ENCODE peak calls at places on chromosomes 11 and 22, in seven cellular contexts. One of them, this sample, is unnamed.

GRCh38 chr11:10116588-10116987 is 177.4 kb downstream of the SBF2 start:
- DNase-seq in psoas muscle: no peak
- DNase-seq in colonic mucosa: no peak
- DNase-seq in K562: no peak
- DNase-seq in lung: no peak
- DNase-seq in pancreas: no peak
- DNase-seq in fibroblast of lung: no peak
- DNase-seq in this sample: no peak

GRCh38 chr22:34798605-34799004 is 267.4 kb upstream of the ISX start:
- DNase-seq in lung: no peak
- DNase-seq in fibroblast of lung: no peak
- DNase-seq in K562: no peak
- DNase-seq in pancreas: no peak
- DNase-seq in psoas muscle: no peak
- DNase-seq in colonic mucosa: no peak
- DNase-seq in this sample: no peak

GRCh38 chr11:17014321-17014773 is at the start of gene PLEKHA7:
- DNase-seq in fibroblast of lung: no peak
- DNase-seq in psoas muscle: no peak
- DNase-seq in pancreas: peak; percentile 34
- DNase-seq in K562: peak; percentile 48
- DNase-seq in colonic mucosa: peak; percentile 45
- DNase-seq in lung: no peak
- DNase-seq in this sample: peak; percentile 2

GRCh38 chr11:70502677-70503076 is 104.3 kb downstream of the CTTN start:
- DNase-seq in pancreas: no peak
- DNase-seq in K562: no peak
- DNase-seq in fibroblast of lung: no peak
- DNase-seq in colonic mucosa: no peak
- DNase-seq in lung: no peak
- DNase-seq in psoas muscle: no peak
- DNase-seq in this sample: peak; percentile 21

GRCh38 chr11:107040447-107041444 is 22.5 kb upstream of the GUCY1A2 start:
- DNase-seq in fibroblast of lung: peak; percentile 84
- DNase-seq in lung: no peak
- DNase-seq in colonic mucosa: no peak
- DNase-seq in K562: no peak
- DNase-seq in pancreas: no peak
- DNase-seq in psoas muscle: no peak
- DNase-seq in this sample: no peak

GRCh38 chr22:44389181-44389580 is 76.4 kb upstream of the SHISAL1 start:
- DNase-seq in K562: no peak
- DNase-seq in psoas muscle: peak; percentile 4
- DNase-seq in colonic mucosa: no peak
- DNase-seq in fibroblast of lung: no peak
- DNase-seq in pancreas: no peak
- DNase-seq in lung: no peak
- DNase-seq in this sample: no peak

GRCh38 chr11:124535552-124536232 is 7.8 kb downstream of the OR8B12 start:
- DNase-seq in pancreas: no peak
- DNase-seq in fibroblast of lung: peak; percentile 3
- DNase-seq in lung: no peak
- DNase-seq in K562: no peak
- DNase-seq in colonic mucosa: no peak
- DNase-seq in psoas muscle: peak; percentile 16
- DNase-seq in this sample: no peak

GRCh38 chr11:19848219-19848618 is 135.6 kb downstream of the NAV2 start:
- DNase-seq in psoas muscle: no peak
- DNase-seq in pancreas: no peak
- DNase-seq in colonic mucosa: no peak
- DNase-seq in lung: no peak
- DNase-seq in K562: no peak
- DNase-seq in fibroblast of lung: no peak
- DNase-seq in this sample: no peak

GRCh38 chr11:71223081-71223405 is 29.3 kb downstream of the SHANK2 start:
- DNase-seq in colonic mucosa: no peak
- DNase-seq in K562: no peak
- DNase-seq in fibroblast of lung: no peak
- DNase-seq in psoas muscle: no peak
- DNase-seq in pancreas: no peak
- DNase-seq in lung: no peak
- DNase-seq in this sample: no peak

GRCh38 chr11:133835258-133836075 is 9.8 kb downstream of the SPATA19 start:
- DNase-seq in pancreas: no peak
- DNase-seq in colonic mucosa: no peak
- DNase-seq in K562: no peak
- DNase-seq in fibroblast of lung: peak; percentile 50
- DNase-seq in lung: peak; percentile 34
- DNase-seq in psoas muscle: no peak
- DNase-seq in this sample: no peak

GRCh38 chr11:121067453-121067852 is 33.6 kb upstream of the TECTA start:
- DNase-seq in psoas muscle: no peak
- DNase-seq in lung: no peak
- DNase-seq in pancreas: no peak
- DNase-seq in colonic mucosa: no peak
- DNase-seq in fibroblast of lung: peak; percentile 76
- DNase-seq in K562: no peak
- DNase-seq in this sample: no peak

GRCh38 chr11:44625759-44626523 is 60.5 kb downstream of the CD82 start:
- DNase-seq in pancreas: no peak
- DNase-seq in K562: no peak
- DNase-seq in fibroblast of lung: no peak
- DNase-seq in psoas muscle: no peak
- DNase-seq in colonic mucosa: peak; percentile 9
- DNase-seq in lung: peak; percentile 27
- DNase-seq in this sample: no peak

GRCh38 chr22:20021196-20022181 is 579 bp downstream of the TANGO2 start:
- DNase-seq in pancreas: peak; percentile 51
- DNase-seq in lung: peak; percentile 64
- DNase-seq in K562: peak; percentile 91
- DNase-seq in fibroblast of lung: peak; percentile 27
- DNase-seq in colonic mucosa: peak; percentile 47
- DNase-seq in psoas muscle: peak; percentile 72
- DNase-seq in this sample: no peak

GRCh38 chr22:21952586-21953571 is at the start of gene PPM1F:
- DNase-seq in lung: peak; percentile 87
- DNase-seq in pancreas: peak; percentile 78
- DNase-seq in psoas muscle: peak; percentile 88
- DNase-seq in colonic mucosa: peak; percentile 84
- DNase-seq in K562: peak; percentile 100
- DNase-seq in fibroblast of lung: peak; percentile 61
- DNase-seq in this sample: peak; percentile 86

GRCh38 chr22:50399751-50400331 is 56.7 kb downstream of the PPP6R2 start:
- DNase-seq in pancreas: no peak
- DNase-seq in psoas muscle: peak; percentile 46
- DNase-seq in fibroblast of lung: no peak
- DNase-seq in lung: peak; percentile 42
- DNase-seq in K562: peak; percentile 24
- DNase-seq in colonic mucosa: peak; percentile 41
- DNase-seq in this sample: peak; percentile 9

GRCh38 chr11:67631427-67631826 is 1.7 kb upstream of the NUDT8 start:
- DNase-seq in lung: no peak
- DNase-seq in pancreas: peak; percentile 32
- DNase-seq in psoas muscle: no peak
- DNase-seq in K562: no peak
- DNase-seq in fibroblast of lung: no peak
- DNase-seq in colonic mucosa: peak; percentile 65
- DNase-seq in this sample: no peak

GRCh38 chr22:44408227-44409192 is 89.5 kb downstream of the RTL6 start:
- DNase-seq in colonic mucosa: no peak
- DNase-seq in fibroblast of lung: no peak
- DNase-seq in pancreas: no peak
- DNase-seq in lung: no peak
- DNase-seq in psoas muscle: no peak
- DNase-seq in K562: no peak
- DNase-seq in this sample: no peak

GRCh38 chr22:38657248-38657909 is 941 bp downstream of the CBY1 start:
- DNase-seq in fibroblast of lung: peak; percentile 20
- DNase-seq in K562: no peak
- DNase-seq in colonic mucosa: peak; percentile 38
- DNase-seq in psoas muscle: no peak
- DNase-seq in pancreas: peak; percentile 23
- DNase-seq in lung: no peak
- DNase-seq in this sample: peak; percentile 59

GRCh38 chr22:45709866-45710265 is 38.2 kb downstream of the ATXN10 start:
- DNase-seq in lung: no peak
- DNase-seq in psoas muscle: no peak
- DNase-seq in colonic mucosa: no peak
- DNase-seq in pancreas: no peak
- DNase-seq in K562: no peak
- DNase-seq in fibroblast of lung: peak; percentile 28
- DNase-seq in this sample: no peak

GRCh38 chr22:38181453-38182200 is at the start of gene PLA2G6:
- DNase-seq in fibroblast of lung: peak; percentile 99
- DNase-seq in lung: peak; percentile 99
- DNase-seq in colonic mucosa: peak; percentile 99
- DNase-seq in K562: peak; percentile 97
- DNase-seq in pancreas: peak; percentile 99
- DNase-seq in psoas muscle: peak; percentile 98
- DNase-seq in this sample: peak; percentile 94

GRCh38 chr11:26953770-26954392 is 40.0 kb upstream of the FIBIN start:
- DNase-seq in lung: no peak
- DNase-seq in colonic mucosa: no peak
- DNase-seq in psoas muscle: no peak
- DNase-seq in pancreas: no peak
- DNase-seq in K562: no peak
- DNase-seq in fibroblast of lung: peak; percentile 70
- DNase-seq in this sample: no peak

GRCh38 chr22:26443901-26444300 is 14.8 kb downstream of the ASPHD2 start:
- DNase-seq in fibroblast of lung: no peak
- DNase-seq in colonic mucosa: no peak
- DNase-seq in psoas muscle: no peak
- DNase-seq in lung: no peak
- DNase-seq in pancreas: no peak
- DNase-seq in K562: no peak
- DNase-seq in this sample: no peak

GRCh38 chr11:23490557-23491235 is 630.4 kb upstream of the CCDC179 start:
- DNase-seq in lung: no peak
- DNase-seq in fibroblast of lung: no peak
- DNase-seq in pancreas: no peak
- DNase-seq in K562: no peak
- DNase-seq in psoas muscle: no peak
- DNase-seq in colonic mucosa: no peak
- DNase-seq in this sample: no peak

GRCh38 chr11:124586247-124586860 is 16.6 kb downstream of the OR8A1 start:
- DNase-seq in K562: peak; percentile 36
- DNase-seq in fibroblast of lung: peak; percentile 72
- DNase-seq in colonic mucosa: peak; percentile 58
- DNase-seq in lung: peak; percentile 51
- DNase-seq in psoas muscle: peak; percentile 50
- DNase-seq in pancreas: peak; percentile 20
- DNase-seq in this sample: no peak

GRCh38 chr22:47356433-47357011 is 594.1 kb downstream of the TBC1D22A start:
- DNase-seq in fibroblast of lung: no peak
- DNase-seq in K562: no peak
- DNase-seq in lung: no peak
- DNase-seq in pancreas: no peak
- DNase-seq in colonic mucosa: no peak
- DNase-seq in psoas muscle: no peak
- DNase-seq in this sample: no peak

GRCh38 chr11:110338684-110339083 is 42.3 kb upstream of the RDX start:
- DNase-seq in fibroblast of lung: no peak
- DNase-seq in lung: no peak
- DNase-seq in K562: no peak
- DNase-seq in pancreas: no peak
- DNase-seq in colonic mucosa: no peak
- DNase-seq in psoas muscle: no peak
- DNase-seq in this sample: no peak
- H3K27ac ChIP-seq in fibroblast of lung: no peak overlapping the region
- H3K27ac ChIP-seq in lung: no peak overlapping the region
- H3K27ac ChIP-seq in K562: no peak overlapping the region
- H3K27ac ChIP-seq in pancreas: no peak overlapping the region
- H3K27ac ChIP-seq in colonic mucosa: no peak overlapping the region
- H3K27ac ChIP-seq in psoas muscle: no peak overlapping the region
- H3K27ac ChIP-seq in this sample: no peak overlapping the region

GRCh38 chr11:64915366-64915887 is 1.6 kb downstream of the ATG2A start:
- DNase-seq in colonic mucosa: no peak
- DNase-seq in K562: no peak
- DNase-seq in fibroblast of lung: no peak
- DNase-seq in psoas muscle: no peak
- DNase-seq in lung: no peak
- DNase-seq in pancreas: no peak
- DNase-seq in this sample: no peak
- H3K4me3 ChIP-seq in colonic mucosa: peak overlapping the region; percentile 70
- H3K4me3 ChIP-seq in K562: peak overlapping the region; percentile 87
- H3K4me3 ChIP-seq in fibroblast of lung: peak overlapping the region; percentile 93
- H3K4me3 ChIP-seq in psoas muscle: peak overlapping the region; percentile 91
- H3K4me3 ChIP-seq in lung: no peak overlapping the region
- H3K4me3 ChIP-seq in pancreas: no peak overlapping the region
- H3K4me3 ChIP-seq in this sample: peak overlapping the region; percentile 94

DNA sequence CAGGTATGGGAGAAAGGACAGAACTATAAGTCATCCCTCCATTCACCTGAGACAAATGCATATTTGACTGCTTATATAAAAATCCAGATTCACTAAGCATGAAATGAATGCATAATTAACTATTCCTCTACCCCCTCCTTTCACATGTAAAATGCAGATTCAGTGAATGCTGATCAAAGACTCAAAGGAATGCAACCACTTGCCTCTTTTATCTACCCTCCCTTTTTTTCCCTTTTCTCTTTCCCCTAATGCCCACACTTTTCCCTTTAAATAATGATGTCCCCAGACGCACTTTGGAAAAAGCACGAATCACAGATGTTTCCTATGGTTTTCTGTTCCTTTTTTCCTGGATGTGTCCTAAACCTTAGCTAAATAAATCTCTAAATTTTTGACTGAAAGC is 4.5 kb upstream of the PLAAT4 start:
- DNase-seq in fibroblast of lung: no peak
- DNase-seq in psoas muscle: no peak
- DNase-seq in K562: no peak
- DNase-seq in colonic mucosa: no peak
- DNase-seq in lung: no peak
- DNase-seq in pancreas: no peak
- DNase-seq in this sample: no peak
- H3K4me1 ChIP-seq in fibroblast of lung: peaks cover 10% of the 10 kb centered on the region
- H3K4me1 ChIP-seq in psoas muscle: peaks cover 10% of the 10 kb centered on the region
- H3K4me1 ChIP-seq in K562: peaks cover 19% of the 10 kb centered on the region
- H3K4me1 ChIP-seq in colonic mucosa: peaks cover 6% of the 10 kb centered on the region
- H3K4me1 ChIP-seq in lung: no peaks in the 10 kb centered on the region
- H3K4me1 ChIP-seq in pancreas: peaks cover 4% of the 10 kb centered on the region
- H3K4me1 ChIP-seq in this sample: peaks cover 69% of the 10 kb centered on the region

DNA sequence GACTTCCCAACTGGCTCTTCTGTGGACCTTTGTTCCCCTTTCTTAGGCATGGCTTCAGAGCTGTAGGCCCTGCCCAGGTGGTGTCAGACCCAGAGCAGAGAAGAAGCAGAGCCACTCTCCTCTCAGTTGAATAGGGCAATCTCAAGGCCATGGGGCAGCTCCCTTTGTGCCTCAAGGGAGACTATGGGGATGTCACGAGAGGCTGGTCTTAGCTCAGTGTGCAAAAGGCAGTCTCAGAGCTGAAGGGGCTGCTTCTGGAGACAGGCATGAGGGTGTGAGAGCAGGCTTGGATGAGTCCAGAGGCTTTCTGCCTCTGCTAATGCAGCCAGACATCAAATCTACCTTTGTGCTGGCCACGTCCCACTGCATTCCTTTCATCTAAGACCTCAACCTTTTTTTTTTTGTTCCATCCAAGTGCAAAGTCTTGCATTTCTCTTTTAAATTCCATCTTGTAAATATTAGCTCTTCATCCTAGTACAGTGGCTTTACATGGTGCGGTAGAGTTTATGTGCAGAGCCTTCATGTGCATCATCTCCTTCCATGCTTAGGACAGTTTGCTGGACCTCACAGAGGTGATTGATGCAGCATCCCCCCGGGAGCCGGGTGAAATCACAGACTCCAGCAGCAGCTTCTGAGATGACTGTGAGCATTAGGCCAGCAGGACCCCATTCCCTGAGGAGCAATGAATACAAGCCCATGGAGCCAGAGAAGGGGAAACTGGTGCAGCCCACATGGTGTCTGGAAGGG is 34.2 kb upstream of the FCHSD2 start:
- DNase-seq in psoas muscle: no peak
- DNase-seq in lung: no peak
- DNase-seq in K562: no peak
- DNase-seq in fibroblast of lung: no peak
- DNase-seq in pancreas: no peak
- DNase-seq in colonic mucosa: no peak
- DNase-seq in this sample: no peak
- H3K27ac ChIP-seq in psoas muscle: no peak overlapping the region
- H3K27ac ChIP-seq in lung: peak overlapping the region; percentile 77
- H3K27ac ChIP-seq in K562: no peak overlapping the region
- H3K27ac ChIP-seq in fibroblast of lung: no peak overlapping the region
- H3K27ac ChIP-seq in pancreas: peak overlapping the region; percentile 6
- H3K27ac ChIP-seq in colonic mucosa: no peak overlapping the region
- H3K27ac ChIP-seq in this sample: no peak overlapping the region